ENCODE peak calls at places on chromosomes 1 and 21, in eight cellular contexts. P is sigmoid colon, O is suprapubic skin, K is Panc1, L is HepG2, G is GM12878, H is GM23338, M is stomach. B is an unnamed sample.

GRCh38 chr1:218273757-218274505 is 11.2 kb upstream of the RRP15 start:
- DNase-seq in O (no peak), M (no peak), L (no peak), K (no peak), H (no peak), G (no peak), P (no peak), B (peak)

GRCh38 chr21:39124852-39125251 is 58.4 kb downstream of the PSMG1 start:
- DNase-seq in M (no peak), G (no peak), P (no peak), H (no peak), K (no peak), L (no peak), O (no peak), B (no peak)

GRCh38 chr1:112840631-112841624 is 115.1 kb downstream of the SLC16A1 start:
- DNase-seq in O (no peak), H (no peak), M (no peak), P (no peak), L (no peak), G (peak), K (no peak), B (peak)

GRCh38 chr1:198176179-198176578 is 19.4 kb downstream of the NEK7 start:
- DNase-seq in G (no peak), H (no peak), P (no peak), K (no peak), M (no peak), L (no peak), O (no peak), B (no peak)

GRCh38 chr1:205275133-205275532 is 46.4 kb downstream of the NUAK2 start:
- DNase-seq in P (no peak), M (peak), H (no peak), L (no peak), O (no peak), G (no peak), K (no peak), B (no peak)

GRCh38 chr1:225464851-225465792 is 37.3 kb upstream of the LBR start:
- DNase-seq in P (peak), O (no peak), G (no peak), M (no peak), L (no peak), H (peak), K (no peak), B (no peak)

GRCh38 chr1:206952182-206952581 is 5.9 kb upstream of the PIGR start:
- DNase-seq in O (no peak), M (peak), P (no peak), H (no peak), L (peak), K (no peak), G (no peak), B (peak)

GRCh38 chr1:230361941-230362340 is 64.2 kb downstream of the PGBD5 start:
- DNase-seq in M (no peak), H (no peak), G (no peak), O (no peak), P (no peak), L (no peak), K (no peak), B (no peak)

GRCh38 chr21:45596704-45597318 is 46.7 kb upstream of the PCBP3 start:
- DNase-seq in M (peak), G (no peak), H (peak), L (peak), O (peak), K (peak), P (peak), B (peak)

GRCh38 chr1:35623832-35624231 is 17.5 kb downstream of the PSMB2 start:
- DNase-seq in M (no peak), L (no peak), K (no peak), G (no peak), P (no peak), O (no peak), H (no peak), B (no peak)

GRCh38 chr21:25960423-25960822 is 210.1 kb downstream of the APP start:
- DNase-seq in G (no peak), O (no peak), P (no peak), L (no peak), M (no peak), H (peak), K (no peak), B (no peak)

GRCh38 chr1:248622491-248623106 is 12.3 kb downstream of the OR2T11 start:
- DNase-seq in H (peak), M (no peak), G (no peak), O (no peak), L (peak), K (peak), P (no peak), B (peak)

GRCh38 chr1:36594041-36594440 is 111.3 kb upstream of the CSF3R start:
- DNase-seq in L (no peak), K (no peak), P (no peak), G (no peak), H (no peak), O (no peak), M (no peak), B (no peak)

GRCh38 chr1:117077267-117077666 is 17.1 kb downstream of the TTF2 start:
- DNase-seq in H (no peak), M (no peak), K (peak), P (no peak), L (no peak), G (no peak), O (no peak), B (no peak)

GRCh38 chr1:207903053-207903452 is 7.9 kb downstream of the CD34 start:
- DNase-seq in G (no peak), M (no peak), L (no peak), O (no peak), P (no peak), K (no peak), H (no peak), B (no peak)

GRCh38 chr1:116252785-116253184 is 120.3 kb upstream of the ATP1A1 start:
- DNase-seq in K (no peak), H (no peak), O (no peak), G (no peak), L (no peak), P (no peak), M (no peak), B (no peak)

GRCh38 chr1:153693466-153693865 is 15.0 kb downstream of the NPR1 start:
- DNase-seq in K (no peak), O (no peak), H (no peak), G (no peak), L (no peak), P (no peak), M (no peak), B (no peak)

GRCh38 chr21:29295066-29295650 is 3.6 kb upstream of the BACH1 start:
- DNase-seq in O (no peak), M (no peak), L (no peak), K (no peak), P (no peak), H (no peak), G (no peak), B (no peak)

DNA sequence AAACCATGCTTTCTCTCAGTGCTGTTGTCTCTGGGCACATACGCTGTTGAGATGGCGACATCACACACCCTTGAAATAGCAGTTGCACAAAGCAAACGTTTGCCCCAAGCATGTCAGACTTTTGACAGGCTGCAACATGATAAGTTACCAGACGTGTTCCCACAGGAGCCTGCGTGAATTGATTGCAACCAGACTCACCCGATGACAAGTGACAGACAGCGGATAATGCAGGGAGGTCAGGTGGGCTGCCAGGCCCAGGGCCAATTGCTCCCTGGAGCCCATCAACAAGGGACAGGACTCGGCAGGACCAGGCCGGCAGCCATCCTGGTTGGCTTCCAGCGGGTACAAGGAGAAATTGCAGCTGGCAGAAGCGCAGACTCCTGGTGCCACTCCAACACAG is 310.8 kb downstream of the SIPA1L2 start:
- DNase-seq in G (no peak), O (no peak), H (no peak), P (no peak), M (no peak), K (no peak), L (no peak), B (peak)
- TF ChIP-seq POLR2AphosphoS5 in G (no peak), O (no peak), H (no peak), P (no peak), M (no peak), K (no peak), L (no peak), B (no peak)

GRCh38 chr21:37159053-37159776 is 86.2 kb downstream of the TTC3 start:
- DNase-seq in L (no peak), H (no peak), O (no peak), G (peak), P (no peak), K (no peak), M (no peak), B (no peak)
- TF ChIP-seq POLR2AphosphoS5 in L (no peak), H (no peak), O (no peak), G (peak), P (no peak), K (no peak), M (no peak), B (no peak)

DNA sequence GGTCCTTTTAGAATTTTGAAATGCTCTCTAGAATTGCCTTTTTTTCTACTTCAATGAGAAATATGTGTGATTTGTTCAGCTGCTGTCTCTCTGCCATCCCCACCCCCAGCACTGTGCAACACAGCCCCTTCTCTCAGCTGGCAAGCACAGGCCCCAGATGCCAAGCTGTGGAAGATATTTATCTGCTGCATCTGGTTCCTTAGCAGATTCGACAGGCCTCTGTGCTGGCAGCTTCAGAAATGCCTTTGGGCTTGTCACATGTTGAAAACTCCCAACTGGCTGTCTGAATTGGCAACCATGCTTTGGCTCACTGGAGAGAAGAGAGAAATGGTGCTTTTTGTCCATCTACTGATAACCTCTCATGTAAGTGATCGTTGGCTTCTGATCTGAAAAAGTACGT is 206.7 kb upstream of the C1orf87 start:
- DNase-seq in O (no peak), M (no peak), G (no peak), H (no peak), L (no peak), P (no peak), K (no peak), B (no peak)
- TF ChIP-seq POLR2AphosphoS5 in O (no peak), M (no peak), G (no peak), H (no peak), L (no peak), P (no peak), K (no peak), B (no peak)

GRCh38 chr1:2801046-2801445 is 447 bp downstream of the TTC34 start:
- DNase-seq in O (peak), K (no peak), H (no peak), P (peak), M (no peak), G (no peak), L (no peak), B (no peak)
- TF ChIP-seq POLR2AphosphoS5 in O (no peak), K (no peak), H (no peak), P (no peak), M (no peak), G (no peak), L (no peak), B (no peak)

GRCh38 chr1:8051650-8052049 is 25.5 kb upstream of the ERRFI1 start:
- DNase-seq in P (no peak), K (no peak), G (no peak), M (no peak), H (no peak), L (no peak), O (no peak), B (no peak)
- TF ChIP-seq POLR2AphosphoS5 in P (no peak), K (no peak), G (no peak), M (no peak), H (no peak), L (no peak), O (no peak), B (no peak)

DNA sequence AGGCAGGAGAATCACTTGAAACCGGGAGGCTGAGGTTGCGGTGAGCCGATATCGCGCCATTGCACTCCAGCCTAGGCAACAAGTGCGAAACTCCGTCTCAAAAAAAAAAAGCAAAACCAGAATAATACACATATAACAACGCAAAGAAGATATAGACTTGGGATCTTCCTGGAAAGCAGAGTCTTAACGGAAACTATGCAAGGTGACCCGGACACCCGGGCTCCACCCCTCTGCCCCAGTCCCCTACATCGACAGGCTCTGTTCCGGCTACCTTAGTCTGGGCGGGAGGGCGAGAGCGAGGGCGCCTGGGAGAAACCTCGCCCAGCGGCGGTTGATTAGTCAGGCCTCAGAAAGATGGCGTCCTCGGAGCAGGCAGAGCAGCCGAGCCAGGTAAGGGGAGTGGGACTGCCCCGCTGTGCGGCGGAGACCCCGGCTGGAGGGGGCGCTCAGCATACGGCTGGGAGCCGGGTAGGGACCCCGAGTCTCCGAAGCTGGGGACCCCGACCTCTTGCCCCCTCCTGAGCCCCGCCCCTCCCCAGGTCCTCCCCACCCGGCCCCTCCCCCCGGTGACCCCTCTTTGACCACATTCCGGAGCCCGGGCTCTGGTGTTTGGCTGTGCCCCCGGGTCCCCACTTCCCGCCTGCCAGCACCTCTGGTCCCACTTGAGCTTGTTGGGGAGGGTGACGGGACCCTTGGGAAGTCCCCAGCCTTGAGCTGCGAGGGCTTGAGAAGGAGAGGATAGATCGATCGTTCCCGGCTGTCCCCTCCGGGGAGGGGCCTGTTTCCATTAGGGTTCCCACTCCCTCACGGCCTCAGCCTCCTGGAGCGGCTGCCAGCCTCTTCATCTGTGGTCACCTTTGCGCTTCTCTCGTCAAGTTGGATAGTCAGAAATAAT is at the start of gene PEX14:
- DNase-seq in M (peak), K (peak), G (peak), P (peak), L (peak), O (peak), H (peak), B (peak)
- TF ChIP-seq POLR2AphosphoS5 in M (peak), K (peak), G (peak), P (no peak), L (peak), O (no peak), H (peak), B (peak)

GRCh38 chr1:184223216-184223615 is 163.6 kb upstream of the C1orf21 start:
- DNase-seq in K (no peak), O (no peak), G (no peak), H (peak), P (no peak), M (no peak), L (no peak), B (no peak)
- TF ChIP-seq POLR2AphosphoS5 in K (no peak), O (no peak), G (no peak), H (no peak), P (no peak), M (no peak), L (no peak), B (no peak)

DNA sequence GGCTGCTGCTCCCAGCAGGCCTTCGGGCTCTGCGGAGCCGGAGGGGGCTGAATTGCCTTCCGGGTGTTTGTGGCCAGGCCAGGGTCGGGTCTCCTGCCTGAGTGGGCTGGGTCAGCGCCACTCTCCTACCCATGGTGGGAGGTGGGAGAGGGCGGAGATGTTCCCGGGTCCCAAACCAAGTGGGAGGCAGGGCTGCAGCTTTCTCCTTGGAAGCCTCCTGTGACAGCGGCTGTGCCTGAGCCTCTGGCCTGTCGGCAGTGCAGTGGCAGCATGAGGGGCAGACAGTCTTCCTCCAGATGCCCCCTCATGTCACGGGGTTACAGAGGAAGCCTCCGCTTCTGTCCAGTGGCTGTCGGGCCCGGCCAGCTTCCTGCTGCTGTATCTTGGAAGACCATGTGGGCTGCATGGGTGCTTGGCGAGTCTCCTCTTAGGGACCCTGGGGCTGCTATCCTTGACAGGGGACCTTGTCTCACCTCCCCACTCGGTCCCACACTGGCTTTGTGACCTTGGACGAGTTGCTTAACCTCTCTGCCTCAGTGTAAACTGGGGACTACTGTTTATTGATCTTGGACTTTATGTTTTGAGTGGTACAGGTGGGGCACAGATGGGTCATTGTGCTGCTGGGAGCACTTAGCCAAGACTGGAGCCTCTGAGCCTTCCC is 4.3 kb downstream of the SKI start:
- DNase-seq in O (no peak), M (no peak), L (peak), G (no peak), H (no peak), P (no peak), K (no peak), B (no peak)
- TF ChIP-seq POLR2AphosphoS5 in O (no peak), M (no peak), L (no peak), G (no peak), H (no peak), P (no peak), K (no peak), B (no peak)